ENCODE peak calls at places on chromosomes 12 and 14, in six cellular contexts. D is heart left ventricle, H is cardiac muscle cell, C is stomach, P is endothelial cell of umbilical vein, W is mucosa of descending colon. B is an unnamed sample. For H3K4me1, the result is how much of the 10 kb centered on the place peaks cover.

GRCh38 chr14:81535399-81536124 is 1.9 kb upstream of the SEL1L start:
- DNase-seq in H (no peak), C (no peak), D (no peak), P (no peak), W (no peak), B (no peak)

GRCh38 chr12:74337951-74338350 is 199.7 kb upstream of the ATXN7L3B start:
- DNase-seq in C (no peak), D (no peak), W (no peak), H (peak), P (peak), B (no peak)

GRCh38 chr12:58537278-58537677 is 383.0 kb downstream of the LRIG3 start:
- DNase-seq in W (no peak), C (no peak), P (peak), D (no peak), H (peak), B (no peak)

GRCh38 chr12:27779837-27780611 is at the start of the genes KLHL42 and MANSC4:
- DNase-seq in W (peak), C (peak), P (peak), H (peak), D (peak), B (peak)

GRCh38 chr12:12604790-12605189 is 6.9 kb upstream of the CREBL2 start:
- DNase-seq in C (no peak), P (no peak), W (no peak), H (no peak), D (no peak), B (no peak)

GRCh38 chr14:52455291-52456088 is 96.8 kb downstream of the TXNDC16 start:
- DNase-seq in D (no peak), P (no peak), H (peak), W (no peak), C (no peak), B (no peak)

GRCh38 chr12:110537605-110538409 is 35.7 kb downstream of the RAD9B start:
- DNase-seq in P (no peak), D (peak), W (no peak), C (peak), H (no peak), B (no peak)

GRCh38 chr14:89429206-89430091 is 12.4 kb upstream of the FOXN3 start:
- DNase-seq in P (peak), C (no peak), W (no peak), D (no peak), H (no peak), B (no peak)

GRCh38 chr12:13197526-13198141 is 1.1 kb downstream of the EMP1 start:
- DNase-seq in D (peak), W (no peak), P (no peak), H (peak), C (no peak), B (no peak)

GRCh38 chr14:55450124-55450523 is 9.7 kb upstream of the TBPL2 start:
- DNase-seq in C (no peak), P (no peak), W (no peak), H (no peak), D (no peak), B (no peak)

GRCh38 chr14:55450539-55450938 is 10.1 kb upstream of the TBPL2 start:
- DNase-seq in D (no peak), C (no peak), P (no peak), W (no peak), H (no peak), B (no peak)

GRCh38 chr14:55451398-55451797 is 11.0 kb upstream of the TBPL2 start:
- DNase-seq in H (peak), D (no peak), C (no peak), P (peak), W (no peak), B (no peak)

GRCh38 chr14:55450987-55451386 is 10.6 kb upstream of the TBPL2 start:
- DNase-seq in P (no peak), C (no peak), W (no peak), D (no peak), H (no peak), B (no peak)

GRCh38 chr14:55451950-55452349 is 11.5 kb upstream of the TBPL2 start:
- DNase-seq in C (no peak), W (no peak), P (no peak), D (no peak), H (no peak), B (no peak)
- H3K4me1 ChIP-seq in C (under half), W (under half), P (half or more), D (under half), H (under half), B (under half)

DNA sequence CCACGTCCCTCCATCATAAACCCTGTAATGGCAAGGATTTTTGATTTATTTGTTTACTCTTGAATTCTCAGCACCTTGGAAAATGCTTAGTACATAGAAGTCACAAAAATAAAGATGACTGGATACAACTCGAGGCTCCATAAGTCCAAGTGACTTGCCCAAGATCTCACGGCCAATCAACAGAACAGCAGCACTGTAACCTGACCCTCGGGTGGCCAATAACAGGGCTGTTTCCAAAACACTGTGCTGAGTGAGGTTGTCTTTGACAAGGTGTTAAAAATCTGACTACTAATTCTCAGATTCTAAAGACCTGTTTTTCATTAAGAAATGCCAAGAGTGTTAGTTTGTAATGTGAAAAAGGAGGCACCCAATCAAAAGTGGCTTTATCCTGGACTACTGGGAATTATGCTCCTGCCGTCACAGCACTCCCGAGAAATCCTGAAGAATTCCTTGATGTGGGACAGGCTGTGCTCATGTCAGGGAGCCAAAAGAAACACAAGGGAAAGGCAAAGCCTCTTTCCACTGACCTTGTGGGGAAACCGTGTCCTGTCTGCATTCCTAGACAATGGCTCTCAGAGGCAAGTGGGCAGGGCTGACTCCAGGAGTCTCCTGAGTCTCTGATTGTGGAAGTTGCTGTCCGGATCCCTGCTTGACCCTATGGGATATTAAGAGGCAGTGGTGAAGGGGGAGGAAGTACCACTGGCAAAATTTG is 204.7 kb upstream of the PELI2 start:
- DNase-seq in P (peak), H (peak), C (no peak), W (no peak), D (peak), B (no peak)
- H3K4me3 ChIP-seq in P (no peak), H (no peak), C (no peak), W (no peak), D (no peak), B (no peak)

GRCh38 chr14:64706119-64706465 is 1.9 kb downstream of the PLEKHG3 start:
- DNase-seq in C (no peak), P (no peak), W (no peak), D (no peak), H (no peak), B (peak)

GRCh38 chr14:64704145-64704742 is at the start of gene PLEKHG3:
- DNase-seq in C (peak), D (peak), P (peak), W (peak), H (peak), B (peak)

GRCh38 chr14:64706552-64707193 is 2.4 kb downstream of the PLEKHG3 start:
- DNase-seq in H (no peak), D (peak), W (peak), C (no peak), P (no peak), B (peak)

GRCh38 chr14:64704743-64705405 is 650 bp downstream of the PLEKHG3 start:
- DNase-seq in H (peak), P (no peak), C (peak), D (no peak), W (peak), B (peak)

GRCh38 chr14:64705406-64706118 is 1.3 kb downstream of the PLEKHG3 start:
- DNase-seq in H (no peak), D (peak), C (no peak), W (peak), P (no peak), B (peak)
- H3K4me1 ChIP-seq in H (half or more), D (half or more), C (under half), W (under half), P (under half), B (under half)

GRCh38 chr14:59465570-59466150 is 480 bp upstream of the GPR135 start:
- DNase-seq in D (no peak), H (no peak), P (no peak), C (no peak), W (no peak), B (no peak)
- H3K4me3 ChIP-seq in D (peak), H (peak), P (no peak), C (peak), W (no peak), B (peak)

GRCh38 chr12:7602287-7602686 is 63.4 kb downstream of the APOBEC1 start:
- DNase-seq in W (no peak), C (no peak), D (no peak), H (no peak), P (no peak), B (no peak)
- H3K4me1 ChIP-seq in W (under half), C (under half), D (under half), H (under half), P (under half), B (under half)

B was measured in BE2C.